ENCODE peak calls at places on chromosomes 3 and 15, in nine cellular contexts. One of them, this sample, is unnamed.

GRCh38 chr3:69425249-69425648 is 39.4 kb upstream of the FRMD4B start:
- DNase-seq in stimulated activated naive CD8-positive, alpha-beta T cell treated with anti-CD3 and anti-CD28 coated beads, Interleukin-15, Interleukin-2, amounts not matched to agents 100 U/mL and 50 U/mL, for 24 hours: peak
- DNase-seq in neural progenitor cell: peak
- DNase-seq in Peyer's patch: peak
- DNase-seq in ACHN: peak
- DNase-seq in endothelial cell of umbilical vein: peak
- DNase-seq in stimulated activated CD4-positive, alpha-beta T cell treated with anti-CD3 and anti-CD28 coated beads, TNF-alpha, amount 100 ng/mL, for 4 hours: no peak
- DNase-seq in stimulated activated CD8-positive, alpha-beta memory T cell treated with anti-CD3 and anti-CD28 coated beads, Interleukin-4, amount 100 ng/mL, for 24 hours: no peak
- DNase-seq in omental fat pad: no peak
- DNase-seq in this sample: no peak

GRCh38 chr3:159829056-159829995 is 159.3 kb upstream of the IL12A start:
- DNase-seq in stimulated activated naive CD8-positive, alpha-beta T cell treated with anti-CD3 and anti-CD28 coated beads, Interleukin-15, Interleukin-2, amounts not matched to agents 100 U/mL and 50 U/mL, for 24 hours: no peak
- DNase-seq in Peyer's patch: peak
- DNase-seq in stimulated activated CD4-positive, alpha-beta T cell treated with anti-CD3 and anti-CD28 coated beads, TNF-alpha, amount 100 ng/mL, for 4 hours: no peak
- DNase-seq in omental fat pad: no peak
- DNase-seq in neural progenitor cell: no peak
- DNase-seq in ACHN: no peak
- DNase-seq in stimulated activated CD8-positive, alpha-beta memory T cell treated with anti-CD3 and anti-CD28 coated beads, Interleukin-4, amount 100 ng/mL, for 24 hours: no peak
- DNase-seq in endothelial cell of umbilical vein: peak
- DNase-seq in this sample: peak

GRCh38 chr3:71441217-71441924 is 142.2 kb downstream of the FOXP1 start:
- DNase-seq in neural progenitor cell: no peak
- DNase-seq in Peyer's patch: no peak
- DNase-seq in endothelial cell of umbilical vein: no peak
- DNase-seq in stimulated activated naive CD8-positive, alpha-beta T cell treated with anti-CD3 and anti-CD28 coated beads, Interleukin-15, Interleukin-2, amounts not matched to agents 100 U/mL and 50 U/mL, for 24 hours: peak
- DNase-seq in ACHN: no peak
- DNase-seq in omental fat pad: no peak
- DNase-seq in stimulated activated CD4-positive, alpha-beta T cell treated with anti-CD3 and anti-CD28 coated beads, TNF-alpha, amount 100 ng/mL, for 4 hours: no peak
- DNase-seq in stimulated activated CD8-positive, alpha-beta memory T cell treated with anti-CD3 and anti-CD28 coated beads, Interleukin-4, amount 100 ng/mL, for 24 hours: no peak
- DNase-seq in this sample: no peak

GRCh38 chr3:87949879-87950208 is 109.0 kb downstream of the CGGBP1 start:
- DNase-seq in neural progenitor cell: no peak
- DNase-seq in stimulated activated CD4-positive, alpha-beta T cell treated with anti-CD3 and anti-CD28 coated beads, TNF-alpha, amount 100 ng/mL, for 4 hours: no peak
- DNase-seq in stimulated activated naive CD8-positive, alpha-beta T cell treated with anti-CD3 and anti-CD28 coated beads, Interleukin-15, Interleukin-2, amounts not matched to agents 100 U/mL and 50 U/mL, for 24 hours: no peak
- DNase-seq in endothelial cell of umbilical vein: no peak
- DNase-seq in Peyer's patch: no peak
- DNase-seq in ACHN: no peak
- DNase-seq in omental fat pad: no peak
- DNase-seq in stimulated activated CD8-positive, alpha-beta memory T cell treated with anti-CD3 and anti-CD28 coated beads, Interleukin-4, amount 100 ng/mL, for 24 hours: no peak
- DNase-seq in this sample: no peak

GRCh38 chr15:99729920-99730319 is 3.3 kb downstream of the LYSMD4 start:
- DNase-seq in stimulated activated CD4-positive, alpha-beta T cell treated with anti-CD3 and anti-CD28 coated beads, TNF-alpha, amount 100 ng/mL, for 4 hours: no peak
- DNase-seq in endothelial cell of umbilical vein: peak
- DNase-seq in stimulated activated naive CD8-positive, alpha-beta T cell treated with anti-CD3 and anti-CD28 coated beads, Interleukin-15, Interleukin-2, amounts not matched to agents 100 U/mL and 50 U/mL, for 24 hours: peak
- DNase-seq in stimulated activated CD8-positive, alpha-beta memory T cell treated with anti-CD3 and anti-CD28 coated beads, Interleukin-4, amount 100 ng/mL, for 24 hours: no peak
- DNase-seq in Peyer's patch: peak
- DNase-seq in ACHN: peak
- DNase-seq in omental fat pad: no peak
- DNase-seq in neural progenitor cell: peak
- DNase-seq in this sample: no peak

GRCh38 chr3:34758630-34759261 is 880.6 kb upstream of the ARPP21 start:
- DNase-seq in neural progenitor cell: no peak
- DNase-seq in ACHN: no peak
- DNase-seq in Peyer's patch: no peak
- DNase-seq in omental fat pad: no peak
- DNase-seq in stimulated activated naive CD8-positive, alpha-beta T cell treated with anti-CD3 and anti-CD28 coated beads, Interleukin-15, Interleukin-2, amounts not matched to agents 100 U/mL and 50 U/mL, for 24 hours: no peak
- DNase-seq in endothelial cell of umbilical vein: no peak
- DNase-seq in stimulated activated CD4-positive, alpha-beta T cell treated with anti-CD3 and anti-CD28 coated beads, TNF-alpha, amount 100 ng/mL, for 4 hours: no peak
- DNase-seq in stimulated activated CD8-positive, alpha-beta memory T cell treated with anti-CD3 and anti-CD28 coated beads, Interleukin-4, amount 100 ng/mL, for 24 hours: no peak
- DNase-seq in this sample: no peak

GRCh38 chr3:139718415-139718814 is 40.6 kb upstream of the NMNAT3 start:
- DNase-seq in ACHN: peak
- DNase-seq in stimulated activated CD4-positive, alpha-beta T cell treated with anti-CD3 and anti-CD28 coated beads, TNF-alpha, amount 100 ng/mL, for 4 hours: no peak
- DNase-seq in neural progenitor cell: peak
- DNase-seq in stimulated activated naive CD8-positive, alpha-beta T cell treated with anti-CD3 and anti-CD28 coated beads, Interleukin-15, Interleukin-2, amounts not matched to agents 100 U/mL and 50 U/mL, for 24 hours: no peak
- DNase-seq in endothelial cell of umbilical vein: no peak
- DNase-seq in omental fat pad: no peak
- DNase-seq in Peyer's patch: no peak
- DNase-seq in stimulated activated CD8-positive, alpha-beta memory T cell treated with anti-CD3 and anti-CD28 coated beads, Interleukin-4, amount 100 ng/mL, for 24 hours: no peak
- DNase-seq in this sample: no peak

GRCh38 chr3:127784283-127784682 is 38.0 kb downstream of the MGLL start:
- DNase-seq in stimulated activated naive CD8-positive, alpha-beta T cell treated with anti-CD3 and anti-CD28 coated beads, Interleukin-15, Interleukin-2, amounts not matched to agents 100 U/mL and 50 U/mL, for 24 hours: no peak
- DNase-seq in neural progenitor cell: no peak
- DNase-seq in endothelial cell of umbilical vein: no peak
- DNase-seq in stimulated activated CD8-positive, alpha-beta memory T cell treated with anti-CD3 and anti-CD28 coated beads, Interleukin-4, amount 100 ng/mL, for 24 hours: no peak
- DNase-seq in omental fat pad: no peak
- DNase-seq in ACHN: no peak
- DNase-seq in Peyer's patch: no peak
- DNase-seq in stimulated activated CD4-positive, alpha-beta T cell treated with anti-CD3 and anti-CD28 coated beads, TNF-alpha, amount 100 ng/mL, for 4 hours: no peak
- DNase-seq in this sample: no peak

GRCh38 chr15:63250312-63250965 is 27.0 kb upstream of the APH1B start:
- DNase-seq in ACHN: peak
- DNase-seq in endothelial cell of umbilical vein: no peak
- DNase-seq in neural progenitor cell: no peak
- DNase-seq in Peyer's patch: no peak
- DNase-seq in stimulated activated naive CD8-positive, alpha-beta T cell treated with anti-CD3 and anti-CD28 coated beads, Interleukin-15, Interleukin-2, amounts not matched to agents 100 U/mL and 50 U/mL, for 24 hours: no peak
- DNase-seq in stimulated activated CD8-positive, alpha-beta memory T cell treated with anti-CD3 and anti-CD28 coated beads, Interleukin-4, amount 100 ng/mL, for 24 hours: no peak
- DNase-seq in omental fat pad: no peak
- DNase-seq in stimulated activated CD4-positive, alpha-beta T cell treated with anti-CD3 and anti-CD28 coated beads, TNF-alpha, amount 100 ng/mL, for 4 hours: no peak
- DNase-seq in this sample: peak

GRCh38 chr3:36520241-36521006 is 140.1 kb downstream of the STAC start:
- DNase-seq in ACHN: no peak
- DNase-seq in stimulated activated CD8-positive, alpha-beta memory T cell treated with anti-CD3 and anti-CD28 coated beads, Interleukin-4, amount 100 ng/mL, for 24 hours: no peak
- DNase-seq in Peyer's patch: no peak
- DNase-seq in omental fat pad: no peak
- DNase-seq in stimulated activated naive CD8-positive, alpha-beta T cell treated with anti-CD3 and anti-CD28 coated beads, Interleukin-15, Interleukin-2, amounts not matched to agents 100 U/mL and 50 U/mL, for 24 hours: no peak
- DNase-seq in stimulated activated CD4-positive, alpha-beta T cell treated with anti-CD3 and anti-CD28 coated beads, TNF-alpha, amount 100 ng/mL, for 4 hours: no peak
- DNase-seq in neural progenitor cell: no peak
- DNase-seq in endothelial cell of umbilical vein: no peak
- DNase-seq in this sample: no peak

GRCh38 chr3:24185738-24186384 is 240.8 kb downstream of the NR1D2 start:
- DNase-seq in neural progenitor cell: peak
- DNase-seq in stimulated activated CD8-positive, alpha-beta memory T cell treated with anti-CD3 and anti-CD28 coated beads, Interleukin-4, amount 100 ng/mL, for 24 hours: no peak
- DNase-seq in stimulated activated CD4-positive, alpha-beta T cell treated with anti-CD3 and anti-CD28 coated beads, TNF-alpha, amount 100 ng/mL, for 4 hours: no peak
- DNase-seq in Peyer's patch: peak
- DNase-seq in endothelial cell of umbilical vein: peak
- DNase-seq in omental fat pad: no peak
- DNase-seq in ACHN: peak
- DNase-seq in stimulated activated naive CD8-positive, alpha-beta T cell treated with anti-CD3 and anti-CD28 coated beads, Interleukin-15, Interleukin-2, amounts not matched to agents 100 U/mL and 50 U/mL, for 24 hours: peak
- DNase-seq in this sample: peak

GRCh38 chr3:149872589-149872988 is 59.6 kb downstream of the RNF13 start:
- DNase-seq in omental fat pad: no peak
- DNase-seq in ACHN: no peak
- DNase-seq in stimulated activated naive CD8-positive, alpha-beta T cell treated with anti-CD3 and anti-CD28 coated beads, Interleukin-15, Interleukin-2, amounts not matched to agents 100 U/mL and 50 U/mL, for 24 hours: no peak
- DNase-seq in Peyer's patch: no peak
- DNase-seq in stimulated activated CD8-positive, alpha-beta memory T cell treated with anti-CD3 and anti-CD28 coated beads, Interleukin-4, amount 100 ng/mL, for 24 hours: no peak
- DNase-seq in stimulated activated CD4-positive, alpha-beta T cell treated with anti-CD3 and anti-CD28 coated beads, TNF-alpha, amount 100 ng/mL, for 4 hours: no peak
- DNase-seq in neural progenitor cell: no peak
- DNase-seq in endothelial cell of umbilical vein: no peak
- DNase-seq in this sample: no peak

GRCh38 chr3:182650568-182651128 is 142.7 kb upstream of the ATP11B start:
- DNase-seq in stimulated activated naive CD8-positive, alpha-beta T cell treated with anti-CD3 and anti-CD28 coated beads, Interleukin-15, Interleukin-2, amounts not matched to agents 100 U/mL and 50 U/mL, for 24 hours: no peak
- DNase-seq in stimulated activated CD4-positive, alpha-beta T cell treated with anti-CD3 and anti-CD28 coated beads, TNF-alpha, amount 100 ng/mL, for 4 hours: no peak
- DNase-seq in stimulated activated CD8-positive, alpha-beta memory T cell treated with anti-CD3 and anti-CD28 coated beads, Interleukin-4, amount 100 ng/mL, for 24 hours: no peak
- DNase-seq in Peyer's patch: no peak
- DNase-seq in endothelial cell of umbilical vein: no peak
- DNase-seq in neural progenitor cell: no peak
- DNase-seq in ACHN: no peak
- DNase-seq in omental fat pad: no peak
- DNase-seq in this sample: no peak

GRCh38 chr3:129934234-129935123 is 40.0 kb upstream of the TRH start:
- DNase-seq in Peyer's patch: peak
- DNase-seq in stimulated activated CD8-positive, alpha-beta memory T cell treated with anti-CD3 and anti-CD28 coated beads, Interleukin-4, amount 100 ng/mL, for 24 hours: peak
- DNase-seq in stimulated activated naive CD8-positive, alpha-beta T cell treated with anti-CD3 and anti-CD28 coated beads, Interleukin-15, Interleukin-2, amounts not matched to agents 100 U/mL and 50 U/mL, for 24 hours: peak
- DNase-seq in endothelial cell of umbilical vein: peak
- DNase-seq in stimulated activated CD4-positive, alpha-beta T cell treated with anti-CD3 and anti-CD28 coated beads, TNF-alpha, amount 100 ng/mL, for 4 hours: peak
- DNase-seq in omental fat pad: no peak
- DNase-seq in ACHN: peak
- DNase-seq in neural progenitor cell: peak
- DNase-seq in this sample: no peak

GRCh38 chr3:123334056-123334455 is 114.8 kb downstream of the ADCY5 start:
- DNase-seq in stimulated activated CD4-positive, alpha-beta T cell treated with anti-CD3 and anti-CD28 coated beads, TNF-alpha, amount 100 ng/mL, for 4 hours: no peak
- DNase-seq in stimulated activated CD8-positive, alpha-beta memory T cell treated with anti-CD3 and anti-CD28 coated beads, Interleukin-4, amount 100 ng/mL, for 24 hours: no peak
- DNase-seq in stimulated activated naive CD8-positive, alpha-beta T cell treated with anti-CD3 and anti-CD28 coated beads, Interleukin-15, Interleukin-2, amounts not matched to agents 100 U/mL and 50 U/mL, for 24 hours: no peak
- DNase-seq in neural progenitor cell: no peak
- DNase-seq in ACHN: no peak
- DNase-seq in endothelial cell of umbilical vein: no peak
- DNase-seq in omental fat pad: no peak
- DNase-seq in Peyer's patch: no peak
- DNase-seq in this sample: no peak